ENCODE peak calls at places on chromosomes 13 and 19, in six cellular contexts. W is HFFc6; A is right cardiac atrium; S is stimulated activated CD4-positive, alpha-beta T cell treated with anti-CD3 and anti-CD28 coated beads, Interleukin-4, amount 100 ng/mL, for 4 hours; E is NCI-H748 treated with DMSO at 0.1 percent for 48 hours; F is activated T-cell treated with anti-CD3 and anti-CD28 coated beads, Interleukin-2, amount 50 U/mL, for 72 hours. H is an unnamed sample.

GRCh38 chr13:99972190-99972731 is 694 bp upstream of the ZIC5 start:
- DNase-seq in F (no peak), E (no peak), S (no peak), W (no peak), A (no peak), H (no peak)

GRCh38 chr19:51652266-51652665 is 5.6 kb upstream of the SIGLEC14 start:
- DNase-seq in S (no peak), W (no peak), F (no peak), E (no peak), A (no peak), H (no peak)

GRCh38 chr13:88068316-88068715 is 397.1 kb downstream of the SLITRK5 start:
- DNase-seq in E (no peak), W (no peak), S (no peak), A (no peak), F (no peak), H (no peak)

GRCh38 chr13:75633285-75633684 is 2.8 kb upstream of the LMO7 start:
- DNase-seq in F (no peak), W (peak; percentile 98), E (no peak), A (no peak), S (no peak), H (no peak)

GRCh38 chr19:30447276-30447870 is 75.2 kb downstream of the ZNF536 start:
- DNase-seq in W (peak; percentile 2), S (no peak), F (no peak), A (no peak), E (no peak), H (no peak)

GRCh38 chr13:35690546-35690945 is 214.1 kb upstream of the MAB21L1 start:
- DNase-seq in E (no peak), S (no peak), W (no peak), F (no peak), A (no peak), H (no peak)

GRCh38 chr19:40650749-40651305 is 39.6 kb downstream of the NUMBL start:
- DNase-seq in E (no peak), S (no peak), F (no peak), A (no peak), W (peak; percentile 69), H (no peak)

GRCh38 chr13:95605426-95606125 is 38.9 kb downstream of the DZIP1 start:
- DNase-seq in A (no peak), S (no peak), F (no peak), E (no peak), W (no peak), H (no peak)

GRCh38 chr13:22270881-22271280 is 600.0 kb downstream of the FGF9 start:
- DNase-seq in S (no peak), E (no peak), A (no peak), W (no peak), F (no peak), H (no peak)

GRCh38 chr19:8575467-8575997 is 1.7 kb downstream of the MYO1F start:
- DNase-seq in S (peak; percentile 52), E (no peak), F (peak; percentile 51), W (peak; percentile 16), A (peak; percentile 61), H (no peak)

GRCh38 chr19:572891-573825 is 762 bp downstream of the BSG start:
- DNase-seq in W (peak; percentile 43), E (no peak), F (peak; percentile 46), S (no peak), A (peak; percentile 84), H (peak; percentile 48)

GRCh38 chr13:30972888-30973377 is 40.5 kb downstream of the TEX26 start:
- DNase-seq in A (no peak), W (no peak), S (no peak), F (no peak), E (no peak), H (no peak)

GRCh38 chr19:7394728-7395359 is 46.1 kb downstream of the ARHGEF18 start:
- DNase-seq in F (peak; percentile 98), W (peak; percentile 86), S (peak; percentile 86), A (peak; percentile 95), E (peak; percentile 70), H (peak; percentile 84)

GRCh38 chr13:21413013-21413412 is 46.1 kb downstream of the ZDHHC20 start:
- DNase-seq in F (no peak), S (no peak), W (no peak), A (no peak), E (no peak), H (no peak)

GRCh38 chr19:58571575-58571947 is 1.6 kb downstream of the MZF1 start:
- DNase-seq in F (no peak), W (no peak), S (no peak), A (peak; percentile 28), E (no peak), H (no peak)

GRCh38 chr19:54189020-54189667 is at the start of gene MBOAT7:
- DNase-seq in F (peak; percentile 81), W (no peak), S (no peak), E (no peak), A (no peak), H (no peak)

GRCh38 chr13:29428310-29428991 is 167.0 kb downstream of the SLC7A1 start:
- DNase-seq in A (peak; percentile 75), S (no peak), E (peak; percentile 68), F (no peak), W (no peak), H (no peak)

GRCh38 chr19:34502582-34503545 is 21.3 kb downstream of the WTIP start:
- DNase-seq in F (no peak), E (no peak), W (no peak), S (no peak), A (peak; percentile 69), H (no peak)

GRCh38 chr19:5228932-5229777 is 111.5 kb downstream of the PTPRS start:
- DNase-seq in F (no peak), A (peak; percentile 47), E (no peak), W (no peak), S (no peak), H (peak; percentile 14)

GRCh38 chr19:41457241-41457640 is 14.3 kb downstream of the ERICH4 start:
- DNase-seq in E (no peak), F (peak; percentile 8), S (no peak), A (no peak), W (no peak), H (no peak)

GRCh38 chr13:91930687-91931086 is 532.3 kb downstream of the GPC5 start:
- DNase-seq in S (no peak), W (no peak), A (no peak), E (no peak), F (no peak), H (no peak)

GRCh38 chr19:47157455-47158321 is 27.1 kb downstream of the SAE1 start:
- DNase-seq in E (no peak), W (peak; percentile 71), F (no peak), A (peak; percentile 77), S (peak; percentile 12), H (no peak)

GRCh38 chr19:52094526-52094925 is 1.0 kb downstream of the ZNF841 start:
- DNase-seq in S (no peak), F (no peak), A (no peak), W (no peak), E (no peak), H (no peak)

GRCh38 chr19:33460221-33460908 is 61.2 kb downstream of the PEPD start:
- DNase-seq in W (no peak), S (no peak), F (no peak), A (no peak), E (no peak), H (no peak)

GRCh38 chr13:114130131-114130707 is 2.2 kb downstream of the RASA3 start:
- DNase-seq in E (no peak), W (no peak), F (no peak), A (no peak), S (no peak), H (no peak)

GRCh38 chr13:24107955-24108614 is 52.4 kb upstream of the SPATA13 start:
- DNase-seq in S (no peak), E (no peak), F (no peak), W (no peak), A (no peak), H (no peak)

GRCh38 chr19:34667349-34668076 is 9.4 kb downstream of the SCGB2B2 start:
- DNase-seq in F (no peak), S (no peak), E (peak; percentile 32), W (no peak), A (peak; percentile 50), H (peak; percentile 51)

GRCh38 chr13:43405457-43405856 is 381.3 kb downstream of the ENOX1 start:
- DNase-seq in S (no peak), E (no peak), F (no peak), W (peak; percentile 57), A (no peak), H (no peak)